ENCODE peak calls at places on chromosomes 3 and 15, in seven cellular contexts. G is NAMALWA, J is HEK293T, L is body of pancreas, C is adipocyte, D is progenitor cell of endocrine pancreas, S is cardiac fibroblast. T is an unnamed sample.
A peak's percentile ranks its signal among the peaks of the same experiment; 100 is the strongest.

GRCh38 chr15:92631721-92632120 is 23.9 kb downstream of the FAM174B start:
- DNase-seq in G (no peak), J (no peak), L (peak; percentile 1), C (no peak), D (no peak), S (no peak), T (no peak)

GRCh38 chr3:111594781-111595180 is 365 bp downstream of the ZBED2 start:
- DNase-seq in G (no peak), J (no peak), L (no peak), C (no peak), D (no peak), S (no peak), T (no peak)

GRCh38 chr15:98599911-98600685 is 48.2 kb upstream of the IGF1R start:
- DNase-seq in G (peak; percentile 54), J (no peak), L (peak; percentile 71), C (peak; percentile 46), D (no peak), S (peak; percentile 84), T (no peak)

GRCh38 chr3:165800970-165801369 is 36.3 kb downstream of the BCHE start:
- DNase-seq in G (no peak), J (no peak), L (no peak), C (no peak), D (no peak), S (peak; percentile 4), T (no peak)

GRCh38 chr3:15758297-15758696 is 39.5 kb downstream of the ANKRD28 start:
- DNase-seq in G (no peak), J (no peak), L (no peak), C (no peak), D (no peak), S (no peak), T (no peak)

GRCh38 chr3:38554127-38554827 is 58.1 kb downstream of the EXOG start:
- DNase-seq in G (no peak), J (no peak), L (no peak), C (no peak), D (no peak), S (no peak), T (no peak)

GRCh38 chr15:89776274-89777072 is at the start of gene MESP2:
- DNase-seq in G (peak; percentile 22), J (peak; percentile 94), L (peak; percentile 87), C (peak; percentile 89), D (peak; percentile 86), S (peak; percentile 86), T (peak; percentile 19)

GRCh38 chr15:73495171-73495570 is 52.2 kb downstream of the REC114 start:
- DNase-seq in G (no peak), J (no peak), L (no peak), C (peak; percentile 52), D (no peak), S (peak; percentile 5), T (no peak)

GRCh38 chr3:59771760-59772159 is 721.9 kb upstream of the CFAP20DC start:
- DNase-seq in G (no peak), J (peak; percentile 9), L (no peak), C (peak; percentile 71), D (no peak), S (peak; percentile 60), T (no peak)

GRCh38 chr15:61480863-61481262 is 251.8 kb upstream of the RORA start:
- DNase-seq in G (no peak), J (peak; percentile 4), L (no peak), C (no peak), D (no peak), S (no peak), T (no peak)

GRCh38 chr15:48603123-48603500 is 42.4 kb downstream of the FBN1 start:
- DNase-seq in G (no peak), J (no peak), L (no peak), C (no peak), D (no peak), S (peak; percentile 43), T (no peak)